ENCODE peak calls at places on chromosome 1, in six cellular contexts. E, X, M, Y, C and D are unnamed samples.

GRCh38 chr1:175317309-175317708 is 124.7 kb upstream of the KIAA0040 start:
- DNase-seq in E (no peak), X (no peak), M (no peak), Y (peak), C (no peak), D (peak)

GRCh38 chr1:43537423-43538142 is 6.9 kb downstream of the PTPRF start:
- DNase-seq in E (peak), X (no peak), M (no peak), Y (no peak), C (no peak), D (no peak)

GRCh38 chr1:9929431-9930385 is 13.5 kb downstream of the LZIC start:
- DNase-seq in E (no peak), X (no peak), M (no peak), Y (no peak), C (no peak), D (no peak)

GRCh38 chr1:111856411-111857135 is 100.9 kb downstream of the DDX20 start:
- DNase-seq in E (no peak), X (no peak), M (no peak), Y (no peak), C (no peak), D (no peak)

GRCh38 chr1:51523931-51524330 is 4.9 kb upstream of the EPS15 start:
- DNase-seq in E (no peak), X (no peak), M (no peak), Y (no peak), C (no peak), D (no peak)

GRCh38 chr1:147837129-147837776 is 65.3 kb upstream of the GJA8 start:
- DNase-seq in E (no peak), X (no peak), M (no peak), Y (no peak), C (no peak), D (no peak)

GRCh38 chr1:13538832-13539231 is 25.0 kb upstream of the LRRC38 start:
- DNase-seq in E (peak), X (no peak), M (no peak), Y (no peak), C (no peak), D (no peak)

GRCh38 chr1:15950763-15951295 is 25.1 kb downstream of the ZBTB17 start:
- DNase-seq in E (no peak), X (no peak), M (no peak), Y (no peak), C (no peak), D (no peak)

GRCh38 chr1:50568782-50569181 is 145.5 kb upstream of the DMRTA2 start:
- DNase-seq in E (no peak), X (no peak), M (no peak), Y (no peak), C (no peak), D (no peak)

GRCh38 chr1:40925834-40926403 is 53.6 kb upstream of the CTPS1 start:
- DNase-seq in E (peak), X (no peak), M (no peak), Y (no peak), C (no peak), D (no peak)

GRCh38 chr1:238675241-238675640 is 711.1 kb upstream of the CHRM3 start:
- DNase-seq in E (no peak), X (no peak), M (no peak), Y (no peak), C (no peak), D (no peak)

GRCh38 chr1:35929730-35930592 is 944 bp upstream of the AGO3 start:
- DNase-seq in E (peak), X (peak), M (peak), Y (peak), C (peak), D (peak)

GRCh38 chr1:159929155-159930051 is 4.1 kb upstream of the TAGLN2 start:
- DNase-seq in E (peak), X (no peak), M (no peak), Y (no peak), C (peak), D (no peak)

GRCh38 chr1:82065917-82066316 is 265.2 kb downstream of the ADGRL2 start:
- DNase-seq in E (no peak), X (no peak), M (no peak), Y (no peak), C (peak), D (no peak)

DNA sequence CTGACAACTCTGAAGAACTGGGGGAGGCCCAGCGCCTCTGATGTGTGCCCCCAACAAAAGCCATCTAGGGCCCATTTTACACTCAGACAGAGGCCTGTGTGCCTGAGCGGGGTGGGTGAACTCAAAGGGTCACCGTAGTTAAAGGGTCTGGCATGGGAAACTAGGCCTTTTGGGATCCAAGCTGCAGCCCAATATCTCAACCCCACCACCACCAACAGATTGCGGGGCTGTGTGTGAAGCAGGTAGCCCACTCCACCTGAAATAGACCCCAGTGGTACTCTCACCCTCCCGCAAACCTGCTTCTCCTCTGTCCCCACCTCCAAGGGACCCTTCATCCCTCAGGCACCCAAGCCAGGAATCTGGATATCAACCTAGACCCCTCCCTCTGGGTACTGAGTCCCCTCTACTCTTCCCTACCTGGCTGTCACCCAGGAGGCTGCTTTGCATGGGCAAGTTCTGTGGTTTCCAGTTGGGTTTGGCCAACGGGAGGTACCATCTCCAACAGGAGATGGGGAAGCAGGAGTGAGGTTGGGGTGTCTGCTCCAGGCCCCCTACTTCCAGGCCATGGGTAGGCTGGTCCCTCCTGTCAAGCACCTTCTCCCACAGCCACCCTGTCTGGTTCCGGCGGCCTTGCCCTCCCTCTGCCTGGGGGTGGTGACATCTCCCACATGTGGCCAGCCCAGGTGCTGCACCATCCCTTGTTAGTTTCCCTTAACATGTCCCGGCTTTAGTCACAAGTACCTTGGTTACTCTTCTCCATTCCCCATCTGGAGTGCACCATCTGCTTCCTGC is 35.2 kb upstream of the LRP8 start:
- DNase-seq in E (peak), X (no peak), M (no peak), Y (no peak), C (no peak), D (peak)
- TF ChIP-seq CTCF in E (no peak), X (no peak), M (no peak), Y (peak), C (no peak), D (no peak)

DNA sequence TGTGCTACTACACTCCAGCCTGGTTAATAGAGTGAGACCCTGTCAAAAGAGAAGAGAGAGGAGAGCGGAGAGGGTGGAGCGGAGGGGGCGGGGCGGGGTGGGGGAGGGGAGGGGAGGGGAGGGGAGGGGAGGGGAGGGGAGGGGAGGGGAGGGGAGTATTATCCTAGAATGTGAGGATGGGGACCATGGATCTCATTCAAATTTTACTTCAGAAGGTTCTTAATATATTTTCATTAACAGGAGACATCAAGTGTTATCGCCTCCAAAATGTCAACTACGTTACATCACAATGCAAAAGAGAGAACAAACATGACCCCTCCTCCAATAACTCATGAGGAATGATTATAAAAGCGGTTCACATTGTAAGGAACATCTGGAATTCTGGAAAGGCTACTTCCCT is 18.7 kb upstream of the GUCA2A start:
- DNase-seq in E (no peak), X (no peak), M (no peak), Y (no peak), C (no peak), D (no peak)
- TF ChIP-seq CTCF in E (no peak), X (no peak), M (no peak), Y (no peak), C (no peak), D (no peak)

DNA sequence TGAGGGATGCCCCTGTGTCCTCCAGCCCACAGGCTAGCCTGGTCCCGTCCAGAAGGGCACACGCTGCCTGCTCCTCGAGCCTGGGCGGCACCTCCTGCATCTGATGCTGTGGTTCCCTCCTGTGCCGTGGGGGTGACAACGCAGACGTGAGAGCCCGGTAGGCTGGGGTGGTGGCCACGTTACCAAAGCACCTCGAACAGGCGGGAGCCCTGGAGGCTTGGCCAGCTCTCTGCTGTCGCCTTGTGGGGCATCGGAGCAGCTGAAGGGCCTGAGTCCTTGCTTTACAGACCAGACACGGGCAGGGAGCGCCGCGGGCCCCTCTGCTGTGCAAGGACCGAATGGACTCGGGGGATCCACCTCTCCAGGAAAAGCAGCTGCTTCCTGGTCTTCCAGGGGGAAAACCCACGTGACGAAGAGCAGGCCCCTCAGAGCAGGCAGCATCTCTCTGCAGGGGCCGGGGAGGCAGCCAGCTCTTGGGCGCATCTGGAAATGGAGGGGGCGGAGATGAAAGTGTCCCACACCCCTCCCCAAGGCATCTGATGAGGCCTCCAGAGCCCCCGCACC is 133.3 kb downstream of the NPHP4 start:
- DNase-seq in E (no peak), X (no peak), M (no peak), Y (no peak), C (no peak), D (no peak)
- TF ChIP-seq CTCF in E (no peak), X (no peak), M (no peak), Y (no peak), C (no peak), D (no peak)

GRCh38 chr1:197868751-197869501 is 33.5 kb upstream of the C1orf53 start:
- DNase-seq in E (no peak), X (peak), M (peak), Y (peak), C (no peak), D (no peak)
- TF ChIP-seq CTCF in E (peak), X (peak), M (no peak), Y (peak), C (peak), D (peak)

GRCh38 chr1:91400133-91400725 is 4.4 kb downstream of the HFM1 start:
- DNase-seq in E (no peak), X (peak), M (no peak), Y (no peak), C (no peak), D (no peak)
- TF ChIP-seq CTCF in E (no peak), X (no peak), M (no peak), Y (peak), C (no peak), D (no peak)